ENCODE peak calls at places on chromosomes 4 and X, in ten cellular contexts. One of them, this sample, is unnamed.
A peak's percentile ranks its signal among the peaks of the same experiment; 100 is the strongest.

GRCh38 chr4:8394125-8394524 is 46.4 kb downstream of the ACOX3 start:
- DNase-seq in T-helper 9 cell: no peak
- DNase-seq in T-helper 2 cell: no peak
- DNase-seq in stomach: peak; percentile 37
- DNase-seq in NCI-H1092 treated with DMSO at 0.1 percent for 48 hours: peak; percentile 82
- DNase-seq in upper lobe of left lung: peak; percentile 89
- DNase-seq in H9: no peak
- DNase-seq in SK-N-SH: no peak
- DNase-seq in uterus: peak; percentile 83
- DNase-seq in stimulated activated CD4-positive, alpha-beta T cell treated with anti-CD3 and anti-CD28 coated beads, TNF-alpha, amount 100 ng/mL, for 1 hour: no peak
- DNase-seq in this sample: no peak

GRCh38 chr4:42442601-42443000 is 45.3 kb downstream of the SHISA3 start:
- DNase-seq in SK-N-SH: peak; percentile 5
- DNase-seq in stomach: no peak
- DNase-seq in stimulated activated CD4-positive, alpha-beta T cell treated with anti-CD3 and anti-CD28 coated beads, TNF-alpha, amount 100 ng/mL, for 1 hour: no peak
- DNase-seq in NCI-H1092 treated with DMSO at 0.1 percent for 48 hours: no peak
- DNase-seq in upper lobe of left lung: no peak
- DNase-seq in T-helper 9 cell: no peak
- DNase-seq in H9: no peak
- DNase-seq in uterus: no peak
- DNase-seq in T-helper 2 cell: no peak
- DNase-seq in this sample: no peak

GRCh38 chr4:94544811-94545210 is 93.1 kb downstream of the PDLIM5 start:
- DNase-seq in NCI-H1092 treated with DMSO at 0.1 percent for 48 hours: no peak
- DNase-seq in stimulated activated CD4-positive, alpha-beta T cell treated with anti-CD3 and anti-CD28 coated beads, TNF-alpha, amount 100 ng/mL, for 1 hour: no peak
- DNase-seq in uterus: no peak
- DNase-seq in T-helper 2 cell: no peak
- DNase-seq in H9: no peak
- DNase-seq in T-helper 9 cell: no peak
- DNase-seq in SK-N-SH: no peak
- DNase-seq in stomach: no peak
- DNase-seq in upper lobe of left lung: no peak
- DNase-seq in this sample: no peak

GRCh38 chr4:186191266-186192067 is at the start of gene CYP4V2:
- DNase-seq in stomach: peak; percentile 87
- DNase-seq in upper lobe of left lung: peak; percentile 96
- DNase-seq in uterus: peak; percentile 81
- DNase-seq in stimulated activated CD4-positive, alpha-beta T cell treated with anti-CD3 and anti-CD28 coated beads, TNF-alpha, amount 100 ng/mL, for 1 hour: peak; percentile 70
- DNase-seq in SK-N-SH: peak; percentile 90
- DNase-seq in NCI-H1092 treated with DMSO at 0.1 percent for 48 hours: peak; percentile 80
- DNase-seq in H9: peak; percentile 75
- DNase-seq in T-helper 9 cell: peak; percentile 66
- DNase-seq in T-helper 2 cell: peak; percentile 79
- DNase-seq in this sample: peak; percentile 83

GRCh38 chrX:51024106-51024696 is 113.7 kb downstream of the BMP15 start:
- DNase-seq in uterus: no peak
- DNase-seq in T-helper 2 cell: no peak
- DNase-seq in upper lobe of left lung: no peak
- DNase-seq in H9: no peak
- DNase-seq in T-helper 9 cell: no peak
- DNase-seq in NCI-H1092 treated with DMSO at 0.1 percent for 48 hours: no peak
- DNase-seq in stomach: no peak
- DNase-seq in stimulated activated CD4-positive, alpha-beta T cell treated with anti-CD3 and anti-CD28 coated beads, TNF-alpha, amount 100 ng/mL, for 1 hour: no peak
- DNase-seq in SK-N-SH: no peak
- DNase-seq in this sample: no peak

GRCh38 chrX:69116077-69116476 is 49.2 kb downstream of the PJA1 start:
- DNase-seq in stomach: no peak
- DNase-seq in uterus: no peak
- DNase-seq in upper lobe of left lung: no peak
- DNase-seq in T-helper 2 cell: no peak
- DNase-seq in NCI-H1092 treated with DMSO at 0.1 percent for 48 hours: no peak
- DNase-seq in SK-N-SH: no peak
- DNase-seq in T-helper 9 cell: no peak
- DNase-seq in H9: no peak
- DNase-seq in stimulated activated CD4-positive, alpha-beta T cell treated with anti-CD3 and anti-CD28 coated beads, TNF-alpha, amount 100 ng/mL, for 1 hour: no peak
- DNase-seq in this sample: no peak

GRCh38 chrX:9127991-9128390 is 94.1 kb upstream of the FAM9B start:
- DNase-seq in T-helper 9 cell: no peak
- DNase-seq in SK-N-SH: no peak
- DNase-seq in T-helper 2 cell: no peak
- DNase-seq in NCI-H1092 treated with DMSO at 0.1 percent for 48 hours: no peak
- DNase-seq in uterus: no peak
- DNase-seq in H9: no peak
- DNase-seq in stomach: no peak
- DNase-seq in upper lobe of left lung: no peak
- DNase-seq in stimulated activated CD4-positive, alpha-beta T cell treated with anti-CD3 and anti-CD28 coated beads, TNF-alpha, amount 100 ng/mL, for 1 hour: no peak
- DNase-seq in this sample: no peak

GRCh38 chr4:7326306-7326692 is 108.4 kb downstream of the PSAPL1 start:
- DNase-seq in upper lobe of left lung: no peak
- DNase-seq in H9: no peak
- DNase-seq in T-helper 2 cell: no peak
- DNase-seq in stomach: no peak
- DNase-seq in uterus: no peak
- DNase-seq in T-helper 9 cell: no peak
- DNase-seq in stimulated activated CD4-positive, alpha-beta T cell treated with anti-CD3 and anti-CD28 coated beads, TNF-alpha, amount 100 ng/mL, for 1 hour: no peak
- DNase-seq in SK-N-SH: no peak
- DNase-seq in NCI-H1092 treated with DMSO at 0.1 percent for 48 hours: no peak
- DNase-seq in this sample: no peak

GRCh38 chr4:151835467-151835866 is 74.7 kb upstream of the GATB start:
- DNase-seq in SK-N-SH: no peak
- DNase-seq in H9: no peak
- DNase-seq in upper lobe of left lung: no peak
- DNase-seq in T-helper 2 cell: no peak
- DNase-seq in NCI-H1092 treated with DMSO at 0.1 percent for 48 hours: no peak
- DNase-seq in stomach: no peak
- DNase-seq in T-helper 9 cell: no peak
- DNase-seq in stimulated activated CD4-positive, alpha-beta T cell treated with anti-CD3 and anti-CD28 coated beads, TNF-alpha, amount 100 ng/mL, for 1 hour: no peak
- DNase-seq in uterus: no peak
- DNase-seq in this sample: no peak

GRCh38 chr4:137861682-137862081 is 329.4 kb upstream of the PCDH18 start:
- DNase-seq in SK-N-SH: peak; percentile 20
- DNase-seq in T-helper 9 cell: no peak
- DNase-seq in NCI-H1092 treated with DMSO at 0.1 percent for 48 hours: peak; percentile 12
- DNase-seq in T-helper 2 cell: no peak
- DNase-seq in upper lobe of left lung: no peak
- DNase-seq in H9: no peak
- DNase-seq in stomach: no peak
- DNase-seq in uterus: no peak
- DNase-seq in stimulated activated CD4-positive, alpha-beta T cell treated with anti-CD3 and anti-CD28 coated beads, TNF-alpha, amount 100 ng/mL, for 1 hour: no peak
- DNase-seq in this sample: peak; percentile 2

GRCh38 chr4:102543030-102543505 is 41.9 kb downstream of the NFKB1 start:
- DNase-seq in upper lobe of left lung: no peak
- DNase-seq in uterus: no peak
- DNase-seq in T-helper 9 cell: no peak
- DNase-seq in H9: no peak
- DNase-seq in T-helper 2 cell: no peak
- DNase-seq in NCI-H1092 treated with DMSO at 0.1 percent for 48 hours: no peak
- DNase-seq in stimulated activated CD4-positive, alpha-beta T cell treated with anti-CD3 and anti-CD28 coated beads, TNF-alpha, amount 100 ng/mL, for 1 hour: no peak
- DNase-seq in stomach: no peak
- DNase-seq in SK-N-SH: no peak
- DNase-seq in this sample: no peak

GRCh38 chrX:51144828-51145442 is 187.7 kb upstream of the NUDT10 start:
- DNase-seq in SK-N-SH: peak; percentile 48
- DNase-seq in T-helper 2 cell: no peak
- DNase-seq in uterus: no peak
- DNase-seq in stimulated activated CD4-positive, alpha-beta T cell treated with anti-CD3 and anti-CD28 coated beads, TNF-alpha, amount 100 ng/mL, for 1 hour: no peak
- DNase-seq in T-helper 9 cell: no peak
- DNase-seq in upper lobe of left lung: no peak
- DNase-seq in NCI-H1092 treated with DMSO at 0.1 percent for 48 hours: peak; percentile 30
- DNase-seq in stomach: no peak
- DNase-seq in H9: peak; percentile 51
- DNase-seq in this sample: peak; percentile 56

GRCh38 chr4:183602444-183603102 is 56.4 kb downstream of the RWDD4 start:
- DNase-seq in upper lobe of left lung: no peak
- DNase-seq in H9: no peak
- DNase-seq in T-helper 9 cell: no peak
- DNase-seq in stomach: no peak
- DNase-seq in NCI-H1092 treated with DMSO at 0.1 percent for 48 hours: no peak
- DNase-seq in T-helper 2 cell: no peak
- DNase-seq in stimulated activated CD4-positive, alpha-beta T cell treated with anti-CD3 and anti-CD28 coated beads, TNF-alpha, amount 100 ng/mL, for 1 hour: no peak
- DNase-seq in SK-N-SH: no peak
- DNase-seq in uterus: no peak
- DNase-seq in this sample: peak; percentile 13

GRCh38 chr4:151000747-151001429 is 14.2 kb downstream of the LRBA start:
- DNase-seq in upper lobe of left lung: peak; percentile 28
- DNase-seq in uterus: no peak
- DNase-seq in T-helper 9 cell: no peak
- DNase-seq in NCI-H1092 treated with DMSO at 0.1 percent for 48 hours: no peak
- DNase-seq in stimulated activated CD4-positive, alpha-beta T cell treated with anti-CD3 and anti-CD28 coated beads, TNF-alpha, amount 100 ng/mL, for 1 hour: no peak
- DNase-seq in T-helper 2 cell: no peak
- DNase-seq in H9: no peak
- DNase-seq in stomach: no peak
- DNase-seq in SK-N-SH: no peak
- DNase-seq in this sample: no peak

GRCh38 chr4:140089216-140089615 is 64.8 kb downstream of the MAML3 start:
- DNase-seq in uterus: no peak
- DNase-seq in stomach: no peak
- DNase-seq in H9: no peak
- DNase-seq in SK-N-SH: no peak
- DNase-seq in NCI-H1092 treated with DMSO at 0.1 percent for 48 hours: no peak
- DNase-seq in stimulated activated CD4-positive, alpha-beta T cell treated with anti-CD3 and anti-CD28 coated beads, TNF-alpha, amount 100 ng/mL, for 1 hour: no peak
- DNase-seq in upper lobe of left lung: no peak
- DNase-seq in T-helper 2 cell: no peak
- DNase-seq in T-helper 9 cell: no peak
- DNase-seq in this sample: no peak

GRCh38 chr4:40718571-40718970 is 31.2 kb upstream of the NSUN7 start:
- DNase-seq in stomach: peak; percentile 73
- DNase-seq in uterus: no peak
- DNase-seq in H9: peak; percentile 39
- DNase-seq in SK-N-SH: no peak
- DNase-seq in NCI-H1092 treated with DMSO at 0.1 percent for 48 hours: peak; percentile 46
- DNase-seq in T-helper 9 cell: no peak
- DNase-seq in T-helper 2 cell: no peak
- DNase-seq in stimulated activated CD4-positive, alpha-beta T cell treated with anti-CD3 and anti-CD28 coated beads, TNF-alpha, amount 100 ng/mL, for 1 hour: no peak
- DNase-seq in upper lobe of left lung: no peak
- DNase-seq in this sample: peak; percentile 69

GRCh38 chr4:152894673-152895072 is 41.5 kb upstream of the FHDC1 start:
- DNase-seq in SK-N-SH: no peak
- DNase-seq in T-helper 9 cell: no peak
- DNase-seq in stimulated activated CD4-positive, alpha-beta T cell treated with anti-CD3 and anti-CD28 coated beads, TNF-alpha, amount 100 ng/mL, for 1 hour: no peak
- DNase-seq in upper lobe of left lung: no peak
- DNase-seq in H9: no peak
- DNase-seq in stomach: no peak
- DNase-seq in T-helper 2 cell: no peak
- DNase-seq in NCI-H1092 treated with DMSO at 0.1 percent for 48 hours: no peak
- DNase-seq in uterus: no peak
- DNase-seq in this sample: no peak

GRCh38 chr4:166421556-166422156 is 548.6 kb downstream of the TLL1 start:
- DNase-seq in stimulated activated CD4-positive, alpha-beta T cell treated with anti-CD3 and anti-CD28 coated beads, TNF-alpha, amount 100 ng/mL, for 1 hour: no peak
- DNase-seq in T-helper 9 cell: no peak
- DNase-seq in T-helper 2 cell: no peak
- DNase-seq in uterus: peak; percentile 14
- DNase-seq in H9: no peak
- DNase-seq in NCI-H1092 treated with DMSO at 0.1 percent for 48 hours: no peak
- DNase-seq in SK-N-SH: no peak
- DNase-seq in stomach: no peak
- DNase-seq in upper lobe of left lung: no peak
- DNase-seq in this sample: no peak

GRCh38 chr4:154660052-154660451 is 47.6 kb upstream of the FGG start:
- DNase-seq in stomach: no peak
- DNase-seq in upper lobe of left lung: no peak
- DNase-seq in T-helper 9 cell: no peak
- DNase-seq in T-helper 2 cell: no peak
- DNase-seq in uterus: no peak
- DNase-seq in SK-N-SH: no peak
- DNase-seq in NCI-H1092 treated with DMSO at 0.1 percent for 48 hours: no peak
- DNase-seq in H9: no peak
- DNase-seq in stimulated activated CD4-positive, alpha-beta T cell treated with anti-CD3 and anti-CD28 coated beads, TNF-alpha, amount 100 ng/mL, for 1 hour: no peak
- DNase-seq in this sample: no peak

GRCh38 chr4:173360587-173361221 is 10.1 kb upstream of the SAP30 start:
- DNase-seq in T-helper 2 cell: no peak
- DNase-seq in upper lobe of left lung: no peak
- DNase-seq in NCI-H1092 treated with DMSO at 0.1 percent for 48 hours: peak; percentile 6
- DNase-seq in uterus: no peak
- DNase-seq in stimulated activated CD4-positive, alpha-beta T cell treated with anti-CD3 and anti-CD28 coated beads, TNF-alpha, amount 100 ng/mL, for 1 hour: no peak
- DNase-seq in T-helper 9 cell: no peak
- DNase-seq in SK-N-SH: no peak
- DNase-seq in stomach: no peak
- DNase-seq in H9: no peak
- DNase-seq in this sample: no peak

GRCh38 chr4:137370206-137370633 is 162.1 kb downstream of the PCDH18 start:
- DNase-seq in stimulated activated CD4-positive, alpha-beta T cell treated with anti-CD3 and anti-CD28 coated beads, TNF-alpha, amount 100 ng/mL, for 1 hour: no peak
- DNase-seq in NCI-H1092 treated with DMSO at 0.1 percent for 48 hours: no peak
- DNase-seq in H9: no peak
- DNase-seq in stomach: no peak
- DNase-seq in T-helper 9 cell: no peak
- DNase-seq in upper lobe of left lung: no peak
- DNase-seq in T-helper 2 cell: no peak
- DNase-seq in SK-N-SH: no peak
- DNase-seq in uterus: no peak
- DNase-seq in this sample: no peak

GRCh38 chr4:152535236-152535902 is 523 bp downstream of the FBXW7 start:
- DNase-seq in T-helper 2 cell: peak; percentile 20
- DNase-seq in upper lobe of left lung: peak; percentile 89
- DNase-seq in T-helper 9 cell: peak; percentile 33
- DNase-seq in SK-N-SH: peak; percentile 64
- DNase-seq in H9: no peak
- DNase-seq in uterus: peak; percentile 29
- DNase-seq in stomach: no peak
- DNase-seq in NCI-H1092 treated with DMSO at 0.1 percent for 48 hours: no peak
- DNase-seq in stimulated activated CD4-positive, alpha-beta T cell treated with anti-CD3 and anti-CD28 coated beads, TNF-alpha, amount 100 ng/mL, for 1 hour: no peak
- DNase-seq in this sample: no peak

GRCh38 chr4:27318740-27319139 is 458.1 kb downstream of the STIM2 start:
- DNase-seq in stimulated activated CD4-positive, alpha-beta T cell treated with anti-CD3 and anti-CD28 coated beads, TNF-alpha, amount 100 ng/mL, for 1 hour: no peak
- DNase-seq in H9: peak; percentile 80
- DNase-seq in stomach: no peak
- DNase-seq in upper lobe of left lung: no peak
- DNase-seq in T-helper 2 cell: no peak
- DNase-seq in uterus: no peak
- DNase-seq in T-helper 9 cell: no peak
- DNase-seq in SK-N-SH: peak; percentile 11
- DNase-seq in NCI-H1092 treated with DMSO at 0.1 percent for 48 hours: peak; percentile 1
- DNase-seq in this sample: peak; percentile 53

GRCh38 chr4:82865592-82865991 is 25.4 kb downstream of the SEC31A start:
- DNase-seq in SK-N-SH: no peak
- DNase-seq in upper lobe of left lung: no peak
- DNase-seq in T-helper 2 cell: no peak
- DNase-seq in stimulated activated CD4-positive, alpha-beta T cell treated with anti-CD3 and anti-CD28 coated beads, TNF-alpha, amount 100 ng/mL, for 1 hour: no peak
- DNase-seq in NCI-H1092 treated with DMSO at 0.1 percent for 48 hours: no peak
- DNase-seq in H9: no peak
- DNase-seq in stomach: no peak
- DNase-seq in uterus: no peak
- DNase-seq in T-helper 9 cell: no peak
- DNase-seq in this sample: no peak

GRCh38 chr4:47567511-47567910 is 82.4 kb downstream of the ATP10D start:
- DNase-seq in uterus: no peak
- DNase-seq in T-helper 2 cell: no peak
- DNase-seq in H9: no peak
- DNase-seq in stomach: no peak
- DNase-seq in SK-N-SH: no peak
- DNase-seq in stimulated activated CD4-positive, alpha-beta T cell treated with anti-CD3 and anti-CD28 coated beads, TNF-alpha, amount 100 ng/mL, for 1 hour: no peak
- DNase-seq in T-helper 9 cell: no peak
- DNase-seq in upper lobe of left lung: no peak
- DNase-seq in NCI-H1092 treated with DMSO at 0.1 percent for 48 hours: no peak
- DNase-seq in this sample: no peak

GRCh38 chr4:23728393-23728792 is 161.5 kb downstream of the PPARGC1A start:
- DNase-seq in T-helper 2 cell: no peak
- DNase-seq in T-helper 9 cell: no peak
- DNase-seq in upper lobe of left lung: no peak
- DNase-seq in stomach: no peak
- DNase-seq in uterus: no peak
- DNase-seq in H9: no peak
- DNase-seq in NCI-H1092 treated with DMSO at 0.1 percent for 48 hours: no peak
- DNase-seq in stimulated activated CD4-positive, alpha-beta T cell treated with anti-CD3 and anti-CD28 coated beads, TNF-alpha, amount 100 ng/mL, for 1 hour: no peak
- DNase-seq in SK-N-SH: no peak
- DNase-seq in this sample: no peak

GRCh38 chr4:28682872-28683271 is 1822.2 kb downstream of the STIM2 start:
- DNase-seq in T-helper 2 cell: no peak
- DNase-seq in NCI-H1092 treated with DMSO at 0.1 percent for 48 hours: no peak
- DNase-seq in uterus: no peak
- DNase-seq in SK-N-SH: no peak
- DNase-seq in H9: no peak
- DNase-seq in upper lobe of left lung: no peak
- DNase-seq in stomach: no peak
- DNase-seq in T-helper 9 cell: no peak
- DNase-seq in stimulated activated CD4-positive, alpha-beta T cell treated with anti-CD3 and anti-CD28 coated beads, TNF-alpha, amount 100 ng/mL, for 1 hour: no peak
- DNase-seq in this sample: no peak

GRCh38 chr4:1072830-1073446 is 40.4 kb downstream of the RNF212 start:
- DNase-seq in stomach: peak; percentile 74
- DNase-seq in T-helper 2 cell: peak; percentile 16
- DNase-seq in SK-N-SH: peak; percentile 61
- DNase-seq in stimulated activated CD4-positive, alpha-beta T cell treated with anti-CD3 and anti-CD28 coated beads, TNF-alpha, amount 100 ng/mL, for 1 hour: peak; percentile 20
- DNase-seq in uterus: peak; percentile 53
- DNase-seq in upper lobe of left lung: no peak
- DNase-seq in H9: peak; percentile 67
- DNase-seq in T-helper 9 cell: peak; percentile 31
- DNase-seq in NCI-H1092 treated with DMSO at 0.1 percent for 48 hours: peak; percentile 36
- DNase-seq in this sample: peak; percentile 76

This sample was measured in NCI-H526.